ENCODE peak calls at places on chromosomes 1 and 21, in eight cellular contexts. One of them, this sample, is unnamed.

GRCh38 chr1:208215393-208215792 is 28.8 kb downstream of the PLXNA2 start:
- DNase-seq in GM13976: no peak
- DNase-seq in body of pancreas: no peak
- DNase-seq in kidney epithelial cell: no peak
- DNase-seq in DND-41: no peak
- DNase-seq in neural crest cell: no peak
- DNase-seq in tibial artery: no peak
- DNase-seq in astrocyte of the spinal cord: no peak
- DNase-seq in this sample: no peak

GRCh38 chr21:31235671-31236450 is 108.2 kb downstream of the TIAM1 start:
- DNase-seq in GM13976: no peak
- DNase-seq in body of pancreas: no peak
- DNase-seq in kidney epithelial cell: peak
- DNase-seq in DND-41: no peak
- DNase-seq in neural crest cell: no peak
- DNase-seq in tibial artery: no peak
- DNase-seq in astrocyte of the spinal cord: peak
- DNase-seq in this sample: peak

GRCh38 chr1:2174348-2175054 is 20.1 kb downstream of the FAAP20 start:
- DNase-seq in GM13976: peak
- DNase-seq in body of pancreas: peak
- DNase-seq in kidney epithelial cell: no peak
- DNase-seq in DND-41: peak
- DNase-seq in neural crest cell: peak
- DNase-seq in tibial artery: peak
- DNase-seq in astrocyte of the spinal cord: peak
- DNase-seq in this sample: peak

GRCh38 chr1:224911217-224911616 is 18.3 kb upstream of the DNAH14 start:
- DNase-seq in GM13976: no peak
- DNase-seq in body of pancreas: no peak
- DNase-seq in kidney epithelial cell: no peak
- DNase-seq in DND-41: no peak
- DNase-seq in neural crest cell: no peak
- DNase-seq in tibial artery: no peak
- DNase-seq in astrocyte of the spinal cord: no peak
- DNase-seq in this sample: no peak

GRCh38 chr1:59163268-59164092 is 133.4 kb upstream of the FGGY start:
- DNase-seq in GM13976: no peak
- DNase-seq in body of pancreas: no peak
- DNase-seq in kidney epithelial cell: no peak
- DNase-seq in DND-41: no peak
- DNase-seq in neural crest cell: no peak
- DNase-seq in tibial artery: no peak
- DNase-seq in astrocyte of the spinal cord: peak
- DNase-seq in this sample: no peak

GRCh38 chr1:231162300-231162969 is 577 bp downstream of the TRIM67 start:
- DNase-seq in GM13976: peak
- DNase-seq in body of pancreas: peak
- DNase-seq in kidney epithelial cell: no peak
- DNase-seq in DND-41: no peak
- DNase-seq in neural crest cell: peak
- DNase-seq in tibial artery: no peak
- DNase-seq in astrocyte of the spinal cord: peak
- DNase-seq in this sample: peak

GRCh38 chr1:214558002-214558770 is 6.8 kb upstream of the PTPN14 start:
- DNase-seq in GM13976: no peak
- DNase-seq in body of pancreas: no peak
- DNase-seq in kidney epithelial cell: peak
- DNase-seq in DND-41: no peak
- DNase-seq in neural crest cell: no peak
- DNase-seq in tibial artery: no peak
- DNase-seq in astrocyte of the spinal cord: peak
- DNase-seq in this sample: no peak

GRCh38 chr21:45302082-45303061 is 14.7 kb upstream of the POFUT2 start:
- DNase-seq in GM13976: no peak
- DNase-seq in body of pancreas: peak
- DNase-seq in kidney epithelial cell: no peak
- DNase-seq in DND-41: no peak
- DNase-seq in neural crest cell: no peak
- DNase-seq in tibial artery: peak
- DNase-seq in astrocyte of the spinal cord: peak
- DNase-seq in this sample: peak

GRCh38 chr1:156103521-156103947 is 11.0 kb upstream of the LMNA start:
- DNase-seq in GM13976: no peak
- DNase-seq in body of pancreas: no peak
- DNase-seq in kidney epithelial cell: no peak
- DNase-seq in DND-41: no peak
- DNase-seq in neural crest cell: no peak
- DNase-seq in tibial artery: peak
- DNase-seq in astrocyte of the spinal cord: peak
- DNase-seq in this sample: peak

GRCh38 chr21:32426592-32427051 is 14.1 kb downstream of the EVA1C start:
- DNase-seq in GM13976: no peak
- DNase-seq in body of pancreas: no peak
- DNase-seq in kidney epithelial cell: no peak
- DNase-seq in DND-41: no peak
- DNase-seq in neural crest cell: no peak
- DNase-seq in tibial artery: no peak
- DNase-seq in astrocyte of the spinal cord: peak
- DNase-seq in this sample: no peak

GRCh38 chr1:176058686-176059085 is 148.4 kb downstream of the COP1 start:
- DNase-seq in GM13976: no peak
- DNase-seq in body of pancreas: no peak
- DNase-seq in kidney epithelial cell: no peak
- DNase-seq in DND-41: no peak
- DNase-seq in neural crest cell: no peak
- DNase-seq in tibial artery: no peak
- DNase-seq in astrocyte of the spinal cord: no peak
- DNase-seq in this sample: no peak

GRCh38 chr1:246761386-246761785 is 37.2 kb downstream of the SCCPDH start:
- DNase-seq in GM13976: no peak
- DNase-seq in body of pancreas: no peak
- DNase-seq in kidney epithelial cell: no peak
- DNase-seq in DND-41: no peak
- DNase-seq in neural crest cell: no peak
- DNase-seq in tibial artery: no peak
- DNase-seq in astrocyte of the spinal cord: peak
- DNase-seq in this sample: no peak

GRCh38 chr21:36658926-36659325 is 40.0 kb upstream of the SIM2 start:
- DNase-seq in GM13976: no peak
- DNase-seq in body of pancreas: no peak
- DNase-seq in kidney epithelial cell: no peak
- DNase-seq in DND-41: no peak
- DNase-seq in neural crest cell: no peak
- DNase-seq in tibial artery: no peak
- DNase-seq in astrocyte of the spinal cord: no peak
- DNase-seq in this sample: no peak

GRCh38 chr1:245512181-245512888 is 357.6 kb downstream of the KIF26B start:
- DNase-seq in GM13976: no peak
- DNase-seq in body of pancreas: no peak
- DNase-seq in kidney epithelial cell: no peak
- DNase-seq in DND-41: no peak
- DNase-seq in neural crest cell: no peak
- DNase-seq in tibial artery: no peak
- DNase-seq in astrocyte of the spinal cord: no peak
- DNase-seq in this sample: no peak

GRCh38 chr1:6316240-6317100 is 55.6 kb upstream of the GPR153 start:
- DNase-seq in GM13976: no peak
- DNase-seq in body of pancreas: no peak
- DNase-seq in kidney epithelial cell: no peak
- DNase-seq in DND-41: no peak
- DNase-seq in neural crest cell: no peak
- DNase-seq in tibial artery: no peak
- DNase-seq in astrocyte of the spinal cord: no peak
- DNase-seq in this sample: no peak

GRCh38 chr1:203675596-203676347 is 49.1 kb downstream of the ATP2B4 start:
- DNase-seq in GM13976: no peak
- DNase-seq in body of pancreas: peak
- DNase-seq in kidney epithelial cell: no peak
- DNase-seq in DND-41: peak
- DNase-seq in neural crest cell: no peak
- DNase-seq in tibial artery: no peak
- DNase-seq in astrocyte of the spinal cord: no peak
- DNase-seq in this sample: no peak

GRCh38 chr1:203671808-203672207 is 45.2 kb downstream of the ATP2B4 start:
- DNase-seq in GM13976: no peak
- DNase-seq in body of pancreas: no peak
- DNase-seq in kidney epithelial cell: no peak
- DNase-seq in DND-41: peak
- DNase-seq in neural crest cell: no peak
- DNase-seq in tibial artery: no peak
- DNase-seq in astrocyte of the spinal cord: no peak
- DNase-seq in this sample: no peak

GRCh38 chr1:203676455-203676854 is 49.8 kb downstream of the ATP2B4 start:
- DNase-seq in GM13976: no peak
- DNase-seq in body of pancreas: no peak
- DNase-seq in kidney epithelial cell: no peak
- DNase-seq in DND-41: no peak
- DNase-seq in neural crest cell: no peak
- DNase-seq in tibial artery: no peak
- DNase-seq in astrocyte of the spinal cord: no peak
- DNase-seq in this sample: no peak

GRCh38 chr1:203672354-203672753 is 45.7 kb downstream of the ATP2B4 start:
- DNase-seq in GM13976: no peak
- DNase-seq in body of pancreas: peak
- DNase-seq in kidney epithelial cell: no peak
- DNase-seq in DND-41: no peak
- DNase-seq in neural crest cell: peak
- DNase-seq in tibial artery: peak
- DNase-seq in astrocyte of the spinal cord: peak
- DNase-seq in this sample: no peak

DNA sequence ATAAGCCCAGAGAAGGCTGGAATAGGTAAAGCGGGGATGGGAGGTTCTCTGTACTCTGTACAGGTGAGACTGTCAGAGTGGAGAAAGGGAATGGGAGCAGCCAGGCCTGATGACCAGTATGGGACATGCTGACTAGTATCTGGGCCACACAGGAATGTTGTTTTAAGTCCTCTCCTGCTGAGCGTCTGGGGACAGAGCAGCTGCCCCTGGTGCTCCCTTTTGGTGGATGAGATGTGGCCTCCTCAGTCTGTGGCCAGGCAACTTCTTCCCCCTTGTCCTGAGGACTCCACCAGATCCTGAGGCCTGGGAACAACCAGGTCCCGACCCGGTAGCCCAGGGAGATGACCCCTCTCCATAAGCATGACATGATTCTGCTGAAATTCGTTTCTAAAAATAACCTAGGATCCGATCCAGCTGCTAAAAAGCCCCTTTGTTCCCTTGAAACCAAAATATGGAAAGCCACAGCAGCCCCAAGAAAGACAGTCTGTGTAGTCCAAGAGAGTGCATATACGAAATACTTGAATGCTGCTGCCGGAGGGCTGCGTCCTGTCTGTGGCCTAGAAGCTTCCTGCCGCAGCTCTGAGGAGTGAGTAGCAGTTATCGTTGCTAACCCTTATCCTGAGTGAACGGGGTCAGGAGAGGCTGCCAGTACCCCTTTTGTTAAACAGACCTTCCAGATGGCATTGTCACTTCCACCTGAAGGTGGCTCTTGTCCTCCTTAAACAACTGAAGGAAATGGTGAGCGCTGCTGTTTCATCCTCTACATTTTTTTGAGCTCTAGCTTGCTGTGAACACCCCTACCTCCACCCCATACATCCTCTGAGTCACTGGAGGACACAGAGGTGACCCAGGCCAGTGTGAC is 47.1 kb downstream of the ATP2B4 start:
- DNase-seq in GM13976: peak
- DNase-seq in body of pancreas: no peak
- DNase-seq in kidney epithelial cell: peak
- DNase-seq in DND-41: peak
- DNase-seq in neural crest cell: peak
- DNase-seq in tibial artery: peak
- DNase-seq in astrocyte of the spinal cord: peak
- DNase-seq in this sample: peak
- TF ChIP-seq CTCF in GM13976: no peak
- TF ChIP-seq CTCF in body of pancreas: no peak
- TF ChIP-seq CTCF in kidney epithelial cell: peak
- TF ChIP-seq CTCF in DND-41: peak
- TF ChIP-seq CTCF in neural crest cell: peak
- TF ChIP-seq CTCF in tibial artery: no peak
- TF ChIP-seq CTCF in astrocyte of the spinal cord: peak
- TF ChIP-seq CTCF in this sample: peak

DNA sequence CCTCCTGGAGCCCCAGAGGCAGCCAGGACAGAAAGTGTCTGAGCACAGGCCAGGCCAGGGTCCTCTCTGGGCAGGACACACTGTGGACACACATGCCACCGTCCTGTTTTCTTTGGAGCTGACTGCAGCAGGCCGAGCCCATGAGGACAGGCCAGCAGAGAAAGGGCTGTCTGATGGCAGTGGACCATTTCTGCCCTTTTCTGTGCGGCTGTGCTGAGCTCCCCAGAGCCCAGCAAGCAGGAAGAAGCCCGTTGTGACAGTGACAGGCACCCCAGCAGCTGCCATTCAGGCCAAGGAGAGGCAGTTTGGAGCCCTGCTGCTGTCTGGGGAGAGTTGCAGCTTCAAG is 115.8 kb upstream of the ARHGEF16 start:
- DNase-seq in GM13976: no peak
- DNase-seq in body of pancreas: no peak
- DNase-seq in kidney epithelial cell: no peak
- DNase-seq in DND-41: no peak
- DNase-seq in neural crest cell: no peak
- DNase-seq in tibial artery: no peak
- DNase-seq in astrocyte of the spinal cord: no peak
- DNase-seq in this sample: no peak
- TF ChIP-seq CTCF in GM13976: no peak
- TF ChIP-seq CTCF in body of pancreas: no peak
- TF ChIP-seq CTCF in kidney epithelial cell: no peak
- TF ChIP-seq CTCF in DND-41: no peak
- TF ChIP-seq CTCF in neural crest cell: no peak
- TF ChIP-seq CTCF in tibial artery: no peak
- TF ChIP-seq CTCF in astrocyte of the spinal cord: no peak
- TF ChIP-seq CTCF in this sample: no peak

GRCh38 chr1:43974443-43975248 is at the start of gene ATP6V0B:
- DNase-seq in GM13976: peak
- DNase-seq in body of pancreas: peak
- DNase-seq in kidney epithelial cell: peak
- DNase-seq in DND-41: peak
- DNase-seq in neural crest cell: peak
- DNase-seq in tibial artery: peak
- DNase-seq in astrocyte of the spinal cord: peak
- DNase-seq in this sample: peak
- TF ChIP-seq CTCF in GM13976: peak
- TF ChIP-seq CTCF in body of pancreas: peak
- TF ChIP-seq CTCF in kidney epithelial cell: no peak
- TF ChIP-seq CTCF in DND-41: peak
- TF ChIP-seq CTCF in neural crest cell: peak
- TF ChIP-seq CTCF in tibial artery: peak
- TF ChIP-seq CTCF in astrocyte of the spinal cord: peak
- TF ChIP-seq CTCF in this sample: no peak

DNA sequence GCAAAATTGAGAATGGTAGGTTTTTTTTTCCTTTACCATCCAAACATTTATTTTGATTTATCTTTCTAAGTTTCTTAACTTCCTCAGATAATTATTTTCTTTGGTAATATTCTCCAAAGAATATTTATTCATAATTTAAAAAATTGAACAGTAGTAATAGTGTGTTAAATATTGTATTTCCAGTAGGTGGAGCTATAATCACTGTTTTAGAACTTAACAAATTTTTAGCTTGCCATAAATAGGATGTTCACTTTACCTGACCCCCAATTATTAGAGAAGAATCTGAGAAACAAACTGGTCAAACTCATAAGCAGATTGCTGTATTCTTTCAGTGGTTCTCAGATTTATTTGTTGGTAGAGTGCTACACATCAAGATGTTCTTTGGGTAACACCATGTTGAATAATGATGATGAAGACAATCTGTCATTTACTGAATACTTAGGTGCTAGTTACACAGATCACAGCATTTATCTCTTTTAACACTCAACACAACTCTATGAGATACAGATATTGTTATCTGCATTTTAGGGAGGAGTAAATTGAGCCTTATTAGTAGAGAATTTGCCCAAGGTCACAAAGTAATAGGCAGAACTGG is 82.4 kb upstream of the GPR88 start:
- DNase-seq in GM13976: no peak
- DNase-seq in body of pancreas: no peak
- DNase-seq in kidney epithelial cell: no peak
- DNase-seq in DND-41: no peak
- DNase-seq in neural crest cell: no peak
- DNase-seq in tibial artery: no peak
- DNase-seq in astrocyte of the spinal cord: peak
- DNase-seq in this sample: no peak
- TF ChIP-seq CTCF in GM13976: no peak
- TF ChIP-seq CTCF in body of pancreas: peak
- TF ChIP-seq CTCF in kidney epithelial cell: peak
- TF ChIP-seq CTCF in DND-41: peak
- TF ChIP-seq CTCF in neural crest cell: peak
- TF ChIP-seq CTCF in tibial artery: peak
- TF ChIP-seq CTCF in astrocyte of the spinal cord: peak
- TF ChIP-seq CTCF in this sample: peak